ENCODE peak calls at places on chromosomes 6 and 20, in nine cellular contexts. One of them, this sample, is unnamed.

GRCh38 chr6:24872769-24873168 is 63.0 kb downstream of the RIPOR2 start:
- DNase-seq in GM23248: no peak
- DNase-seq in activated T-cell treated with anti-CD3 and anti-CD28 coated beads for 1 hour: no peak
- DNase-seq in astrocyte of the spinal cord: no peak
- DNase-seq in NCI-H1092: no peak
- DNase-seq in activated naive CD8-positive, alpha-beta T cell treated with anti-CD3 and anti-CD28 coated beads for 36 hours: no peak
- DNase-seq in GM13976: no peak
- DNase-seq in amniotic stem cell: no peak
- DNase-seq in HFFc6: no peak
- DNase-seq in this sample: no peak

GRCh38 chr20:1415667-1416468 is 23.0 kb upstream of the FKBP1A start:
- DNase-seq in GM23248: peak; percentile 99
- DNase-seq in activated T-cell treated with anti-CD3 and anti-CD28 coated beads for 1 hour: no peak
- DNase-seq in astrocyte of the spinal cord: peak; percentile 91
- DNase-seq in NCI-H1092: no peak
- DNase-seq in activated naive CD8-positive, alpha-beta T cell treated with anti-CD3 and anti-CD28 coated beads for 36 hours: peak; percentile 6
- DNase-seq in GM13976: no peak
- DNase-seq in amniotic stem cell: peak; percentile 73
- DNase-seq in HFFc6: peak; percentile 97
- DNase-seq in this sample: peak; percentile 98

GRCh38 chr20:62792940-62793756 is 3.1 kb upstream of the MRGBP start:
- DNase-seq in GM23248: no peak
- DNase-seq in activated T-cell treated with anti-CD3 and anti-CD28 coated beads for 1 hour: no peak
- DNase-seq in astrocyte of the spinal cord: no peak
- DNase-seq in NCI-H1092: no peak
- DNase-seq in activated naive CD8-positive, alpha-beta T cell treated with anti-CD3 and anti-CD28 coated beads for 36 hours: no peak
- DNase-seq in GM13976: no peak
- DNase-seq in amniotic stem cell: no peak
- DNase-seq in HFFc6: no peak
- DNase-seq in this sample: no peak

GRCh38 chr20:53859684-53860083 is 210.7 kb downstream of the BCAS1 start:
- DNase-seq in GM23248: peak; percentile 39
- DNase-seq in activated T-cell treated with anti-CD3 and anti-CD28 coated beads for 1 hour: no peak
- DNase-seq in astrocyte of the spinal cord: no peak
- DNase-seq in NCI-H1092: no peak
- DNase-seq in activated naive CD8-positive, alpha-beta T cell treated with anti-CD3 and anti-CD28 coated beads for 36 hours: no peak
- DNase-seq in GM13976: no peak
- DNase-seq in amniotic stem cell: no peak
- DNase-seq in HFFc6: no peak
- DNase-seq in this sample: no peak

GRCh38 chr6:123965894-123966293 is 162.2 kb downstream of the NKAIN2 start:
- DNase-seq in GM23248: peak; percentile 0
- DNase-seq in activated T-cell treated with anti-CD3 and anti-CD28 coated beads for 1 hour: no peak
- DNase-seq in astrocyte of the spinal cord: peak; percentile 29
- DNase-seq in NCI-H1092: no peak
- DNase-seq in activated naive CD8-positive, alpha-beta T cell treated with anti-CD3 and anti-CD28 coated beads for 36 hours: no peak
- DNase-seq in GM13976: no peak
- DNase-seq in amniotic stem cell: no peak
- DNase-seq in HFFc6: no peak
- DNase-seq in this sample: peak; percentile 0

GRCh38 chr6:116413357-116413756 is 42.6 kb downstream of the DSE start:
- DNase-seq in GM23248: no peak
- DNase-seq in activated T-cell treated with anti-CD3 and anti-CD28 coated beads for 1 hour: no peak
- DNase-seq in astrocyte of the spinal cord: no peak
- DNase-seq in NCI-H1092: no peak
- DNase-seq in activated naive CD8-positive, alpha-beta T cell treated with anti-CD3 and anti-CD28 coated beads for 36 hours: no peak
- DNase-seq in GM13976: no peak
- DNase-seq in amniotic stem cell: no peak
- DNase-seq in HFFc6: no peak
- DNase-seq in this sample: no peak

GRCh38 chr6:3484946-3485345 is 28.1 kb upstream of the SLC22A23 start:
- DNase-seq in GM23248: no peak
- DNase-seq in activated T-cell treated with anti-CD3 and anti-CD28 coated beads for 1 hour: no peak
- DNase-seq in astrocyte of the spinal cord: no peak
- DNase-seq in NCI-H1092: no peak
- DNase-seq in activated naive CD8-positive, alpha-beta T cell treated with anti-CD3 and anti-CD28 coated beads for 36 hours: no peak
- DNase-seq in GM13976: no peak
- DNase-seq in amniotic stem cell: no peak
- DNase-seq in HFFc6: no peak
- DNase-seq in this sample: no peak

GRCh38 chr6:163991326-163991725 is 576.8 kb downstream of the QKI start:
- DNase-seq in GM23248: no peak
- DNase-seq in activated T-cell treated with anti-CD3 and anti-CD28 coated beads for 1 hour: no peak
- DNase-seq in astrocyte of the spinal cord: no peak
- DNase-seq in NCI-H1092: no peak
- DNase-seq in activated naive CD8-positive, alpha-beta T cell treated with anti-CD3 and anti-CD28 coated beads for 36 hours: no peak
- DNase-seq in GM13976: no peak
- DNase-seq in amniotic stem cell: no peak
- DNase-seq in HFFc6: no peak
- DNase-seq in this sample: no peak

GRCh38 chr6:33207569-33208088 is 671 bp upstream of the RING1 start:
- DNase-seq in GM23248: peak; percentile 86
- DNase-seq in activated T-cell treated with anti-CD3 and anti-CD28 coated beads for 1 hour: no peak
- DNase-seq in astrocyte of the spinal cord: peak; percentile 55
- DNase-seq in NCI-H1092: no peak
- DNase-seq in activated naive CD8-positive, alpha-beta T cell treated with anti-CD3 and anti-CD28 coated beads for 36 hours: no peak
- DNase-seq in GM13976: no peak
- DNase-seq in amniotic stem cell: peak; percentile 36
- DNase-seq in HFFc6: peak; percentile 24
- DNase-seq in this sample: peak; percentile 62

GRCh38 chr20:36848078-36848660 is 27.8 kb upstream of the TLDC2 start:
- DNase-seq in GM23248: peak; percentile 95
- DNase-seq in activated T-cell treated with anti-CD3 and anti-CD28 coated beads for 1 hour: no peak
- DNase-seq in astrocyte of the spinal cord: peak; percentile 88
- DNase-seq in NCI-H1092: no peak
- DNase-seq in activated naive CD8-positive, alpha-beta T cell treated with anti-CD3 and anti-CD28 coated beads for 36 hours: no peak
- DNase-seq in GM13976: no peak
- DNase-seq in amniotic stem cell: peak; percentile 45
- DNase-seq in HFFc6: peak; percentile 94
- DNase-seq in this sample: peak; percentile 97

GRCh38 chr6:87366428-87366827 is 21.8 kb downstream of the C6orf163 start:
- DNase-seq in GM23248: peak; percentile 14
- DNase-seq in activated T-cell treated with anti-CD3 and anti-CD28 coated beads for 1 hour: no peak
- DNase-seq in astrocyte of the spinal cord: no peak
- DNase-seq in NCI-H1092: no peak
- DNase-seq in activated naive CD8-positive, alpha-beta T cell treated with anti-CD3 and anti-CD28 coated beads for 36 hours: no peak
- DNase-seq in GM13976: no peak
- DNase-seq in amniotic stem cell: no peak
- DNase-seq in HFFc6: peak; percentile 3
- DNase-seq in this sample: peak; percentile 29

GRCh38 chr6:14270925-14271791 is 153.6 kb downstream of the CD83 start:
- DNase-seq in GM23248: peak; percentile 95
- DNase-seq in activated T-cell treated with anti-CD3 and anti-CD28 coated beads for 1 hour: peak; percentile 13
- DNase-seq in astrocyte of the spinal cord: peak; percentile 87
- DNase-seq in NCI-H1092: no peak
- DNase-seq in activated naive CD8-positive, alpha-beta T cell treated with anti-CD3 and anti-CD28 coated beads for 36 hours: peak; percentile 57
- DNase-seq in GM13976: no peak
- DNase-seq in amniotic stem cell: peak; percentile 43
- DNase-seq in HFFc6: peak; percentile 86
- DNase-seq in this sample: peak; percentile 87

GRCh38 chr20:50582092-50582491 is 71.9 kb downstream of the PTPN1 start:
- DNase-seq in GM23248: no peak
- DNase-seq in activated T-cell treated with anti-CD3 and anti-CD28 coated beads for 1 hour: no peak
- DNase-seq in astrocyte of the spinal cord: no peak
- DNase-seq in NCI-H1092: no peak
- DNase-seq in activated naive CD8-positive, alpha-beta T cell treated with anti-CD3 and anti-CD28 coated beads for 36 hours: no peak
- DNase-seq in GM13976: no peak
- DNase-seq in amniotic stem cell: no peak
- DNase-seq in HFFc6: no peak
- DNase-seq in this sample: no peak

GRCh38 chr6:31308050-31308844 is 36.4 kb upstream of the HLA-C start:
- DNase-seq in GM23248: peak; percentile 10
- DNase-seq in activated T-cell treated with anti-CD3 and anti-CD28 coated beads for 1 hour: peak; percentile 61
- DNase-seq in astrocyte of the spinal cord: no peak
- DNase-seq in NCI-H1092: no peak
- DNase-seq in activated naive CD8-positive, alpha-beta T cell treated with anti-CD3 and anti-CD28 coated beads for 36 hours: peak; percentile 70
- DNase-seq in GM13976: peak; percentile 80
- DNase-seq in amniotic stem cell: no peak
- DNase-seq in HFFc6: no peak
- DNase-seq in this sample: no peak

GRCh38 chr6:138757131-138757530 is 16.4 kb upstream of the CCDC28A start:
- DNase-seq in GM23248: no peak
- DNase-seq in activated T-cell treated with anti-CD3 and anti-CD28 coated beads for 1 hour: no peak
- DNase-seq in astrocyte of the spinal cord: no peak
- DNase-seq in NCI-H1092: no peak
- DNase-seq in activated naive CD8-positive, alpha-beta T cell treated with anti-CD3 and anti-CD28 coated beads for 36 hours: no peak
- DNase-seq in GM13976: no peak
- DNase-seq in amniotic stem cell: no peak
- DNase-seq in HFFc6: no peak
- DNase-seq in this sample: peak; percentile 42

GRCh38 chr6:43171284-43172126 is 436 bp downstream of the SRF start:
- DNase-seq in GM23248: peak; percentile 62
- DNase-seq in activated T-cell treated with anti-CD3 and anti-CD28 coated beads for 1 hour: peak; percentile 19
- DNase-seq in astrocyte of the spinal cord: no peak
- DNase-seq in NCI-H1092: no peak
- DNase-seq in activated naive CD8-positive, alpha-beta T cell treated with anti-CD3 and anti-CD28 coated beads for 36 hours: peak; percentile 55
- DNase-seq in GM13976: no peak
- DNase-seq in amniotic stem cell: no peak
- DNase-seq in HFFc6: no peak
- DNase-seq in this sample: peak; percentile 7

GRCh38 chr6:291148-291696 is 1.1 kb upstream of the DUSP22 start:
- DNase-seq in GM23248: peak; percentile 12
- DNase-seq in activated T-cell treated with anti-CD3 and anti-CD28 coated beads for 1 hour: no peak
- DNase-seq in astrocyte of the spinal cord: peak; percentile 18
- DNase-seq in NCI-H1092: no peak
- DNase-seq in activated naive CD8-positive, alpha-beta T cell treated with anti-CD3 and anti-CD28 coated beads for 36 hours: no peak
- DNase-seq in GM13976: peak; percentile 50
- DNase-seq in amniotic stem cell: no peak
- DNase-seq in HFFc6: no peak
- DNase-seq in this sample: peak; percentile 32

GRCh38 chr20:38338849-38339520 is 7.3 kb upstream of the LBP start:
- DNase-seq in GM23248: peak; percentile 33
- DNase-seq in activated T-cell treated with anti-CD3 and anti-CD28 coated beads for 1 hour: no peak
- DNase-seq in astrocyte of the spinal cord: no peak
- DNase-seq in NCI-H1092: no peak
- DNase-seq in activated naive CD8-positive, alpha-beta T cell treated with anti-CD3 and anti-CD28 coated beads for 36 hours: no peak
- DNase-seq in GM13976: no peak
- DNase-seq in amniotic stem cell: no peak
- DNase-seq in HFFc6: peak; percentile 17
- DNase-seq in this sample: peak; percentile 33

GRCh38 chr6:140437619-140438345 is 1063.3 kb upstream of the CITED2 start:
- DNase-seq in GM23248: peak; percentile 4
- DNase-seq in activated T-cell treated with anti-CD3 and anti-CD28 coated beads for 1 hour: no peak
- DNase-seq in astrocyte of the spinal cord: no peak
- DNase-seq in NCI-H1092: no peak
- DNase-seq in activated naive CD8-positive, alpha-beta T cell treated with anti-CD3 and anti-CD28 coated beads for 36 hours: no peak
- DNase-seq in GM13976: no peak
- DNase-seq in amniotic stem cell: no peak
- DNase-seq in HFFc6: no peak
- DNase-seq in this sample: peak; percentile 32

GRCh38 chr20:38073307-38074010 is 39.9 kb downstream of the RPRD1B start:
- DNase-seq in GM23248: peak; percentile 89
- DNase-seq in activated T-cell treated with anti-CD3 and anti-CD28 coated beads for 1 hour: no peak
- DNase-seq in astrocyte of the spinal cord: peak; percentile 98
- DNase-seq in NCI-H1092: no peak
- DNase-seq in activated naive CD8-positive, alpha-beta T cell treated with anti-CD3 and anti-CD28 coated beads for 36 hours: no peak
- DNase-seq in GM13976: peak; percentile 49
- DNase-seq in amniotic stem cell: peak; percentile 65
- DNase-seq in HFFc6: peak; percentile 84
- DNase-seq in this sample: peak; percentile 96

GRCh38 chr6:12293234-12293930 is 3.2 kb downstream of the EDN1 start:
- DNase-seq in GM23248: no peak
- DNase-seq in activated T-cell treated with anti-CD3 and anti-CD28 coated beads for 1 hour: no peak
- DNase-seq in astrocyte of the spinal cord: no peak
- DNase-seq in NCI-H1092: no peak
- DNase-seq in activated naive CD8-positive, alpha-beta T cell treated with anti-CD3 and anti-CD28 coated beads for 36 hours: no peak
- DNase-seq in GM13976: no peak
- DNase-seq in amniotic stem cell: no peak
- DNase-seq in HFFc6: no peak
- DNase-seq in this sample: peak; percentile 26

GRCh38 chr6:140436023-140436811 is 1061.8 kb upstream of the CITED2 start:
- DNase-seq in GM23248: peak; percentile 71
- DNase-seq in activated T-cell treated with anti-CD3 and anti-CD28 coated beads for 1 hour: no peak
- DNase-seq in astrocyte of the spinal cord: peak; percentile 86
- DNase-seq in NCI-H1092: no peak
- DNase-seq in activated naive CD8-positive, alpha-beta T cell treated with anti-CD3 and anti-CD28 coated beads for 36 hours: no peak
- DNase-seq in GM13976: no peak
- DNase-seq in amniotic stem cell: no peak
- DNase-seq in HFFc6: peak; percentile 90
- DNase-seq in this sample: peak; percentile 95

GRCh38 chr20:57179265-57179664 is 87.2 kb downstream of the BMP7 start:
- DNase-seq in GM23248: peak; percentile 47
- DNase-seq in activated T-cell treated with anti-CD3 and anti-CD28 coated beads for 1 hour: no peak
- DNase-seq in astrocyte of the spinal cord: no peak
- DNase-seq in NCI-H1092: no peak
- DNase-seq in activated naive CD8-positive, alpha-beta T cell treated with anti-CD3 and anti-CD28 coated beads for 36 hours: no peak
- DNase-seq in GM13976: no peak
- DNase-seq in amniotic stem cell: no peak
- DNase-seq in HFFc6: no peak
- DNase-seq in this sample: no peak

GRCh38 chr6:45657243-45657642 is 279.5 kb upstream of the SUPT3H start:
- DNase-seq in GM23248: peak; percentile 70
- DNase-seq in activated T-cell treated with anti-CD3 and anti-CD28 coated beads for 1 hour: no peak
- DNase-seq in astrocyte of the spinal cord: no peak
- DNase-seq in NCI-H1092: no peak
- DNase-seq in activated naive CD8-positive, alpha-beta T cell treated with anti-CD3 and anti-CD28 coated beads for 36 hours: no peak
- DNase-seq in GM13976: no peak
- DNase-seq in amniotic stem cell: no peak
- DNase-seq in HFFc6: peak; percentile 22
- DNase-seq in this sample: peak; percentile 66

GRCh38 chr20:21159658-21160380 is 33.9 kb downstream of the KIZ start:
- DNase-seq in GM23248: no peak
- DNase-seq in activated T-cell treated with anti-CD3 and anti-CD28 coated beads for 1 hour: no peak
- DNase-seq in astrocyte of the spinal cord: no peak
- DNase-seq in NCI-H1092: no peak
- DNase-seq in activated naive CD8-positive, alpha-beta T cell treated with anti-CD3 and anti-CD28 coated beads for 36 hours: no peak
- DNase-seq in GM13976: no peak
- DNase-seq in amniotic stem cell: no peak
- DNase-seq in HFFc6: no peak
- DNase-seq in this sample: peak; percentile 19

GRCh38 chr6:6191476-6191875 is 129.0 kb downstream of the F13A1 start:
- DNase-seq in GM23248: no peak
- DNase-seq in activated T-cell treated with anti-CD3 and anti-CD28 coated beads for 1 hour: no peak
- DNase-seq in astrocyte of the spinal cord: no peak
- DNase-seq in NCI-H1092: no peak
- DNase-seq in activated naive CD8-positive, alpha-beta T cell treated with anti-CD3 and anti-CD28 coated beads for 36 hours: no peak
- DNase-seq in GM13976: peak; percentile 27
- DNase-seq in amniotic stem cell: no peak
- DNase-seq in HFFc6: no peak
- DNase-seq in this sample: no peak

GRCh38 chr6:157218371-157219198 is 104.7 kb downstream of the TMEM242 start:
- DNase-seq in GM23248: no peak
- DNase-seq in activated T-cell treated with anti-CD3 and anti-CD28 coated beads for 1 hour: no peak
- DNase-seq in astrocyte of the spinal cord: no peak
- DNase-seq in NCI-H1092: no peak
- DNase-seq in activated naive CD8-positive, alpha-beta T cell treated with anti-CD3 and anti-CD28 coated beads for 36 hours: no peak
- DNase-seq in GM13976: no peak
- DNase-seq in amniotic stem cell: no peak
- DNase-seq in HFFc6: no peak
- DNase-seq in this sample: no peak

GRCh38 chr6:119308994-119309657 is 40.4 kb downstream of the MAN1A1 start:
- DNase-seq in GM23248: peak; percentile 31
- DNase-seq in activated T-cell treated with anti-CD3 and anti-CD28 coated beads for 1 hour: no peak
- DNase-seq in astrocyte of the spinal cord: no peak
- DNase-seq in NCI-H1092: no peak
- DNase-seq in activated naive CD8-positive, alpha-beta T cell treated with anti-CD3 and anti-CD28 coated beads for 36 hours: no peak
- DNase-seq in GM13976: no peak
- DNase-seq in amniotic stem cell: no peak
- DNase-seq in HFFc6: no peak
- DNase-seq in this sample: no peak

GRCh38 chr6:161882196-161882595 is 608.3 kb upstream of the AGPAT4 start:
- DNase-seq in GM23248: no peak
- DNase-seq in activated T-cell treated with anti-CD3 and anti-CD28 coated beads for 1 hour: no peak
- DNase-seq in astrocyte of the spinal cord: no peak
- DNase-seq in NCI-H1092: no peak
- DNase-seq in activated naive CD8-positive, alpha-beta T cell treated with anti-CD3 and anti-CD28 coated beads for 36 hours: no peak
- DNase-seq in GM13976: no peak
- DNase-seq in amniotic stem cell: no peak
- DNase-seq in HFFc6: no peak
- DNase-seq in this sample: no peak

GRCh38 chr20:36094497-36094896 is 60.0 kb upstream of the EPB41L1 start:
- DNase-seq in GM23248: no peak
- DNase-seq in activated T-cell treated with anti-CD3 and anti-CD28 coated beads for 1 hour: no peak
- DNase-seq in astrocyte of the spinal cord: no peak
- DNase-seq in NCI-H1092: no peak
- DNase-seq in activated naive CD8-positive, alpha-beta T cell treated with anti-CD3 and anti-CD28 coated beads for 36 hours: no peak
- DNase-seq in GM13976: no peak
- DNase-seq in amniotic stem cell: no peak
- DNase-seq in HFFc6: no peak
- DNase-seq in this sample: peak; percentile 40

GRCh38 chr6:11277275-11278206 is 45.1 kb upstream of the NEDD9 start:
- DNase-seq in GM23248: peak; percentile 54
- DNase-seq in activated T-cell treated with anti-CD3 and anti-CD28 coated beads for 1 hour: no peak
- DNase-seq in astrocyte of the spinal cord: peak; percentile 81
- DNase-seq in NCI-H1092: no peak
- DNase-seq in activated naive CD8-positive, alpha-beta T cell treated with anti-CD3 and anti-CD28 coated beads for 36 hours: no peak
- DNase-seq in GM13976: peak; percentile 83
- DNase-seq in amniotic stem cell: no peak
- DNase-seq in HFFc6: peak; percentile 69
- DNase-seq in this sample: peak; percentile 97